ENCODE peak calls at places on chromosomes 7 and 10, in ten cellular contexts. One of them, this sample, is unnamed.

GRCh38 chr7:94970085-94970576 is 62.7 kb downstream of the PPP1R9A start:
- DNase-seq in BJ: no peak
- DNase-seq in lower leg skin: no peak
- DNase-seq in AG04450: no peak
- DNase-seq in A549: peak
- DNase-seq in progenitor cell of endocrine pancreas: no peak
- DNase-seq in fibroblast of the aortic adventitia: no peak
- DNase-seq in fibroblast of pulmonary artery: no peak
- DNase-seq in adrenal gland: no peak
- DNase-seq in IMR-90: no peak
- DNase-seq in this sample: no peak

GRCh38 chr10:33666686-33667480 is 332.4 kb upstream of the NRP1 start:
- DNase-seq in fibroblast of pulmonary artery: no peak
- DNase-seq in IMR-90: no peak
- DNase-seq in BJ: no peak
- DNase-seq in AG04450: no peak
- DNase-seq in adrenal gland: no peak
- DNase-seq in progenitor cell of endocrine pancreas: no peak
- DNase-seq in A549: no peak
- DNase-seq in fibroblast of the aortic adventitia: peak
- DNase-seq in lower leg skin: no peak
- DNase-seq in this sample: no peak

GRCh38 chr10:93254180-93254847 is 180.6 kb downstream of the CYP26A1 start:
- DNase-seq in BJ: no peak
- DNase-seq in adrenal gland: no peak
- DNase-seq in lower leg skin: no peak
- DNase-seq in fibroblast of pulmonary artery: no peak
- DNase-seq in progenitor cell of endocrine pancreas: no peak
- DNase-seq in IMR-90: no peak
- DNase-seq in A549: no peak
- DNase-seq in AG04450: no peak
- DNase-seq in fibroblast of the aortic adventitia: no peak
- DNase-seq in this sample: no peak

GRCh38 chr7:41272664-41273063 is 430.2 kb downstream of the INHBA start:
- DNase-seq in progenitor cell of endocrine pancreas: no peak
- DNase-seq in fibroblast of pulmonary artery: no peak
- DNase-seq in IMR-90: no peak
- DNase-seq in A549: no peak
- DNase-seq in adrenal gland: no peak
- DNase-seq in BJ: no peak
- DNase-seq in fibroblast of the aortic adventitia: no peak
- DNase-seq in AG04450: no peak
- DNase-seq in lower leg skin: no peak
- DNase-seq in this sample: no peak

GRCh38 chr10:12741255-12741915 is 260.1 kb downstream of the CCDC3 start:
- DNase-seq in BJ: no peak
- DNase-seq in adrenal gland: peak
- DNase-seq in AG04450: no peak
- DNase-seq in progenitor cell of endocrine pancreas: no peak
- DNase-seq in A549: no peak
- DNase-seq in IMR-90: no peak
- DNase-seq in lower leg skin: no peak
- DNase-seq in fibroblast of the aortic adventitia: no peak
- DNase-seq in fibroblast of pulmonary artery: no peak
- DNase-seq in this sample: no peak

GRCh38 chr10:48548531-48549135 is 56.2 kb downstream of the ARHGAP22 start:
- DNase-seq in adrenal gland: no peak
- DNase-seq in A549: no peak
- DNase-seq in fibroblast of the aortic adventitia: no peak
- DNase-seq in AG04450: no peak
- DNase-seq in BJ: no peak
- DNase-seq in progenitor cell of endocrine pancreas: no peak
- DNase-seq in IMR-90: no peak
- DNase-seq in fibroblast of pulmonary artery: no peak
- DNase-seq in lower leg skin: peak
- DNase-seq in this sample: no peak

GRCh38 chr10:129402459-129402858 is 64.6 kb upstream of the MGMT start:
- DNase-seq in AG04450: no peak
- DNase-seq in lower leg skin: no peak
- DNase-seq in fibroblast of the aortic adventitia: no peak
- DNase-seq in fibroblast of pulmonary artery: no peak
- DNase-seq in BJ: no peak
- DNase-seq in progenitor cell of endocrine pancreas: no peak
- DNase-seq in adrenal gland: no peak
- DNase-seq in A549: no peak
- DNase-seq in IMR-90: no peak
- DNase-seq in this sample: no peak

GRCh38 chr10:76432274-76433012 is 1001.0 kb downstream of the LRMDA start:
- DNase-seq in A549: no peak
- DNase-seq in fibroblast of pulmonary artery: peak
- DNase-seq in progenitor cell of endocrine pancreas: no peak
- DNase-seq in lower leg skin: peak
- DNase-seq in adrenal gland: peak
- DNase-seq in AG04450: peak
- DNase-seq in BJ: peak
- DNase-seq in fibroblast of the aortic adventitia: peak
- DNase-seq in IMR-90: peak
- DNase-seq in this sample: no peak

GRCh38 chr10:72455889-72456588 is 101.3 kb upstream of the DNAJB12 start:
- DNase-seq in lower leg skin: no peak
- DNase-seq in adrenal gland: no peak
- DNase-seq in fibroblast of pulmonary artery: peak
- DNase-seq in AG04450: no peak
- DNase-seq in fibroblast of the aortic adventitia: no peak
- DNase-seq in BJ: no peak
- DNase-seq in A549: no peak
- DNase-seq in progenitor cell of endocrine pancreas: no peak
- DNase-seq in IMR-90: peak
- DNase-seq in this sample: no peak

GRCh38 chr7:15845868-15846267 is 159.4 kb upstream of the MEOX2 start:
- DNase-seq in progenitor cell of endocrine pancreas: no peak
- DNase-seq in lower leg skin: no peak
- DNase-seq in AG04450: no peak
- DNase-seq in A549: no peak
- DNase-seq in IMR-90: no peak
- DNase-seq in adrenal gland: no peak
- DNase-seq in BJ: no peak
- DNase-seq in fibroblast of the aortic adventitia: no peak
- DNase-seq in fibroblast of pulmonary artery: no peak
- DNase-seq in this sample: no peak

GRCh38 chr10:53886325-53887300 is 914.4 kb downstream of the PCDH15 start:
- DNase-seq in progenitor cell of endocrine pancreas: no peak
- DNase-seq in fibroblast of pulmonary artery: no peak
- DNase-seq in A549: peak
- DNase-seq in AG04450: no peak
- DNase-seq in fibroblast of the aortic adventitia: no peak
- DNase-seq in adrenal gland: no peak
- DNase-seq in lower leg skin: no peak
- DNase-seq in BJ: no peak
- DNase-seq in IMR-90: no peak
- DNase-seq in this sample: no peak

GRCh38 chr7:85890244-85890811 is 703.5 kb upstream of the SEMA3D start:
- DNase-seq in progenitor cell of endocrine pancreas: no peak
- DNase-seq in lower leg skin: no peak
- DNase-seq in IMR-90: peak
- DNase-seq in A549: peak
- DNase-seq in fibroblast of the aortic adventitia: peak
- DNase-seq in AG04450: no peak
- DNase-seq in BJ: no peak
- DNase-seq in adrenal gland: no peak
- DNase-seq in fibroblast of pulmonary artery: peak
- DNase-seq in this sample: no peak

GRCh38 chr10:74669210-74669609 is 157.2 kb upstream of the KAT6B start:
- DNase-seq in IMR-90: no peak
- DNase-seq in lower leg skin: no peak
- DNase-seq in progenitor cell of endocrine pancreas: no peak
- DNase-seq in A549: no peak
- DNase-seq in fibroblast of the aortic adventitia: no peak
- DNase-seq in adrenal gland: no peak
- DNase-seq in fibroblast of pulmonary artery: no peak
- DNase-seq in AG04450: no peak
- DNase-seq in BJ: peak
- DNase-seq in this sample: no peak

GRCh38 chr7:74272305-74273038 is 16.7 kb upstream of the CLIP2 start:
- DNase-seq in IMR-90: peak
- DNase-seq in lower leg skin: peak
- DNase-seq in fibroblast of the aortic adventitia: peak
- DNase-seq in progenitor cell of endocrine pancreas: no peak
- DNase-seq in adrenal gland: peak
- DNase-seq in AG04450: peak
- DNase-seq in fibroblast of pulmonary artery: peak
- DNase-seq in A549: peak
- DNase-seq in BJ: peak
- DNase-seq in this sample: no peak

GRCh38 chr7:50851891-50852290 is 69.2 kb upstream of the GRB10 start:
- DNase-seq in A549: no peak
- DNase-seq in fibroblast of pulmonary artery: no peak
- DNase-seq in IMR-90: no peak
- DNase-seq in progenitor cell of endocrine pancreas: no peak
- DNase-seq in lower leg skin: peak
- DNase-seq in AG04450: no peak
- DNase-seq in adrenal gland: no peak
- DNase-seq in fibroblast of the aortic adventitia: no peak
- DNase-seq in BJ: no peak
- DNase-seq in this sample: no peak

GRCh38 chr7:107998150-107998549 is 4.8 kb downstream of the LAMB1 start:
- DNase-seq in lower leg skin: no peak
- DNase-seq in progenitor cell of endocrine pancreas: no peak
- DNase-seq in fibroblast of pulmonary artery: no peak
- DNase-seq in adrenal gland: no peak
- DNase-seq in fibroblast of the aortic adventitia: no peak
- DNase-seq in A549: no peak
- DNase-seq in BJ: no peak
- DNase-seq in IMR-90: no peak
- DNase-seq in AG04450: no peak
- DNase-seq in this sample: no peak

DNA sequence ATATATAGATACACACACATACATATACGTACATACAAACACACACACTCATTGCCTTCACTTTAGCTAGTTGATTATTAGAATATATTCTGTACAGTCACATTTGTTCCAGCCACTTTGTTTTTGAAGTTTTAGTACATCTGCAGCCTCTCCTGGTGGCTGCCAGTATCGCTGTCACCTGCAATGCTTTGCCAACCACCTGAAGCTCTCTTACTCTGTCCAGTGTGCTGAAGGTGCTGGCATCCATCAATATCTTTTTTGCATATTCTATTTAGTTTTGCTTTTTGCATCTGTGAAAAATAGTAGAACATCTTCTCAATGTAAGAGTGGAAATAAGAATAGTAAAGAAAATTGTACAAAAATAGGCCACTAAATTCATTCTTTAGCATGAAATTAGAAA is 388.6 kb downstream of the EXOC4 start:
- DNase-seq in fibroblast of pulmonary artery: no peak
- DNase-seq in A549: no peak
- DNase-seq in adrenal gland: no peak
- DNase-seq in BJ: no peak
- DNase-seq in fibroblast of the aortic adventitia: no peak
- DNase-seq in AG04450: no peak
- DNase-seq in IMR-90: no peak
- DNase-seq in lower leg skin: no peak
- DNase-seq in progenitor cell of endocrine pancreas: no peak
- DNase-seq in this sample: no peak
- TF ChIP-seq CTCF in fibroblast of pulmonary artery: no peak
- TF ChIP-seq CTCF in A549: no peak
- TF ChIP-seq CTCF in adrenal gland: no peak
- TF ChIP-seq CTCF in BJ: no peak
- TF ChIP-seq CTCF in fibroblast of the aortic adventitia: no peak
- TF ChIP-seq CTCF in AG04450: no peak
- TF ChIP-seq CTCF in IMR-90: no peak
- TF ChIP-seq CTCF in lower leg skin: no peak
- TF ChIP-seq CTCF in progenitor cell of endocrine pancreas: peak
- TF ChIP-seq CTCF in this sample: no peak

DNA sequence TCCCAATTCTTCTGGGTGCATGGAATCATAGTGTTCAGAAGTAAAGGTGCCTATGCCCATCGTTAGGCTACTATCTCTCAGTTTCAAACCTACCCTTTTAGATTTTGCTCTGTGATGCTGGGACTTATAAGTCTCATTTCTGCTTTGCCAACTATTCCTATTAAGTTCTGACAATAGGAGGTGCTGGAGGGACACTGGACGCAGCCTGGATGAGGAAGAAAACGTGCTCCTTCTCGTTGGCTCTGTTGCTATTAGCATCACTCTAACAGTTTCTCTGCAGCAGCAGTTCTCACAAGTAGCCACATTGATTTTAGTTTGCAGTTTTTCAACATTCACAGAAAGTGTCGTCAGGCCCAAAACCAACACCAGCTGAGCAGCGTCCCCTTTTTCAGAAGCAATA is 72.4 kb downstream of the ABCC2 start:
- DNase-seq in A549: peak
- DNase-seq in progenitor cell of endocrine pancreas: no peak
- DNase-seq in AG04450: peak
- DNase-seq in adrenal gland: peak
- DNase-seq in IMR-90: peak
- DNase-seq in fibroblast of the aortic adventitia: peak
- DNase-seq in BJ: peak
- DNase-seq in lower leg skin: no peak
- DNase-seq in fibroblast of pulmonary artery: peak
- DNase-seq in this sample: no peak
- TF ChIP-seq CTCF in A549: peak
- TF ChIP-seq CTCF in progenitor cell of endocrine pancreas: peak
- TF ChIP-seq CTCF in AG04450: peak
- TF ChIP-seq CTCF in adrenal gland: peak
- TF ChIP-seq CTCF in IMR-90: peak
- TF ChIP-seq CTCF in fibroblast of the aortic adventitia: peak
- TF ChIP-seq CTCF in BJ: peak
- TF ChIP-seq CTCF in lower leg skin: no peak
- TF ChIP-seq CTCF in fibroblast of pulmonary artery: peak
- TF ChIP-seq CTCF in this sample: no peak

GRCh38 chr10:119538632-119539358 is 3.7 kb downstream of the RGS10 start:
- DNase-seq in AG04450: no peak
- DNase-seq in fibroblast of pulmonary artery: no peak
- DNase-seq in lower leg skin: no peak
- DNase-seq in fibroblast of the aortic adventitia: no peak
- DNase-seq in IMR-90: no peak
- DNase-seq in adrenal gland: no peak
- DNase-seq in BJ: no peak
- DNase-seq in progenitor cell of endocrine pancreas: no peak
- DNase-seq in A549: no peak
- DNase-seq in this sample: no peak
- TF ChIP-seq CTCF in AG04450: peak
- TF ChIP-seq CTCF in fibroblast of pulmonary artery: no peak
- TF ChIP-seq CTCF in lower leg skin: no peak
- TF ChIP-seq CTCF in fibroblast of the aortic adventitia: no peak
- TF ChIP-seq CTCF in IMR-90: no peak
- TF ChIP-seq CTCF in adrenal gland: no peak
- TF ChIP-seq CTCF in BJ: no peak
- TF ChIP-seq CTCF in progenitor cell of endocrine pancreas: no peak
- TF ChIP-seq CTCF in A549: no peak
- TF ChIP-seq CTCF in this sample: no peak

DNA sequence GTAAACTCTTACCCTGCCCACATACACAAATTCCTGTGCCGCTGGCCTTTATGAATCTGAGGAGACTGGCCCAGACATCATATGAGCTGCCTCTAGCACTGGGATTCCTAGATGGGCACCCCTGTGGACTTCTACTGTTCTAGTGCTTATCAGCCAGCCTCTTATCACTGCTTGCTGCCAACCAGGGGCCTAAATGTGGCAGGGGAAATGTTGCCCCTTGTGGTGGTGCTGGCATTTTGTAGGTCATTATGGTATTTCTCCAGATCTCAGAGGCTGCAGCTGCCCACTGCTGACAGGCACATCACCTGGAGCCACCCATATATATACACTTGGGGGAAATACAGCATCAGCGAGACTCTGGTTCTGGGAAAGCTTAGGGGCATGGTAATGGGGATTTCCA is 5.4 kb downstream of the SFR1 start:
- DNase-seq in fibroblast of pulmonary artery: no peak
- DNase-seq in lower leg skin: no peak
- DNase-seq in A549: peak
- DNase-seq in adrenal gland: peak
- DNase-seq in BJ: no peak
- DNase-seq in progenitor cell of endocrine pancreas: no peak
- DNase-seq in fibroblast of the aortic adventitia: no peak
- DNase-seq in AG04450: no peak
- DNase-seq in IMR-90: no peak
- DNase-seq in this sample: no peak
- TF ChIP-seq CTCF in fibroblast of pulmonary artery: peak
- TF ChIP-seq CTCF in lower leg skin: no peak
- TF ChIP-seq CTCF in A549: peak
- TF ChIP-seq CTCF in adrenal gland: no peak
- TF ChIP-seq CTCF in BJ: peak
- TF ChIP-seq CTCF in progenitor cell of endocrine pancreas: peak
- TF ChIP-seq CTCF in fibroblast of the aortic adventitia: no peak
- TF ChIP-seq CTCF in AG04450: peak
- TF ChIP-seq CTCF in IMR-90: no peak
- TF ChIP-seq CTCF in this sample: no peak

This sample was measured in mesothelial cell of epicardium.